ENCODE peak calls at places on chromosomes 11 and 22, in five cellular contexts. X is HL-60; F is stimulated activated naive B cell treated with anti-CD40 and anti-IgM and Interleukin-4, amounts not matched to agents 10 μg/mL and 1 μg/mL and 100 μg/mL, for 72 hours; T is bronchial epithelial cell; I is activated T-helper 1 cell treated with anti-CD3 and anti-CD28 coated beads, Interleukin-12 subunit alpha, Interleukin-12 subunit beta, Interleukin-2, Interleukin-4 antibody, amounts not matched to agents 30 ng/mL and 10 ng/mL and 1 ng/mL, durations not matched to agents 14 hours and 24 hours and 36 hours. U is an unnamed sample.

GRCh38 chr11:36007127-36007824 is 63.4 kb downstream of the LDLRAD3 start:
- DNase-seq in F (no peak), I (no peak), X (no peak), T (peak; percentile 86), U (no peak)

GRCh38 chr11:65639623-65640482 is 2.0 kb downstream of the SIPA1 start:
- DNase-seq in I (peak; percentile 70), F (peak; percentile 90), X (peak; percentile 85), T (no peak), U (peak; percentile 77)

GRCh38 chr11:17552041-17552355 is 4.9 kb downstream of the OTOG start:
- DNase-seq in F (no peak), T (no peak), I (no peak), X (no peak), U (no peak)

GRCh38 chr11:10725114-10725906 is 25.7 kb upstream of the CTR9 start:
- DNase-seq in I (no peak), X (peak; percentile 91), T (peak; percentile 94), F (peak; percentile 16), U (no peak)

GRCh38 chr11:69982675-69983570 is 95.2 kb upstream of the ANO1 start:
- DNase-seq in I (no peak), F (no peak), X (no peak), T (no peak), U (no peak)

GRCh38 chr11:17775507-17776212 is 41.1 kb downstream of the KCNC1 start:
- DNase-seq in F (no peak), X (no peak), I (no peak), T (no peak), U (no peak)

GRCh38 chr11:61815790-61816735 is 740 bp downstream of the FADS1 start:
- DNase-seq in X (no peak), I (peak; percentile 58), F (peak; percentile 61), T (peak; percentile 84), U (no peak)

GRCh38 chr22:25898707-25899365 is 156.8 kb downstream of the MYO18B start:
- DNase-seq in I (no peak), F (no peak), T (no peak), X (peak; percentile 5), U (no peak)